ENCODE peak calls at places on chromosomes 4 and X, in seven cellular contexts. U, S, V, Y, T, Z and M are unnamed samples.

GRCh38 chr4:156677136-156677535 is 294.5 kb downstream of the PDGFC start:
- DNase-seq in U (no peak), S (no peak), V (no peak), Y (no peak), T (no peak), Z (no peak), M (no peak)

GRCh38 chrX:78105944-78106650 is 2.0 kb downstream of the PGK1 start:
- DNase-seq in U (no peak), S (peak), V (no peak), Y (peak), T (no peak), Z (no peak), M (no peak)

GRCh38 chrX:27997641-27998040 is 16.4 kb upstream of the DCAF8L1 start:
- DNase-seq in U (no peak), S (no peak), V (no peak), Y (no peak), T (no peak), Z (no peak), M (no peak)

GRCh38 chr4:115687356-115687755 is 573.9 kb upstream of the NDST4 start:
- DNase-seq in U (no peak), S (no peak), V (no peak), Y (no peak), T (no peak), Z (no peak), M (no peak)

GRCh38 chr4:7334521-7335275 is 100.0 kb downstream of the PSAPL1 start:
- DNase-seq in U (no peak), S (no peak), V (no peak), Y (no peak), T (no peak), Z (no peak), M (no peak)

GRCh38 chrX:69154051-69154450 is 11.2 kb downstream of the PJA1 start:
- DNase-seq in U (peak), S (no peak), V (no peak), Y (no peak), T (no peak), Z (no peak), M (no peak)

GRCh38 chr4:169266661-169267060 is 4.1 kb downstream of the SH3RF1 start:
- DNase-seq in U (no peak), S (no peak), V (no peak), Y (no peak), T (no peak), Z (no peak), M (no peak)

GRCh38 chr4:124940387-124940786 is 227.9 kb upstream of the ANKRD50 start:
- DNase-seq in U (no peak), S (no peak), V (peak), Y (no peak), T (no peak), Z (no peak), M (no peak)

GRCh38 chr4:108560624-108561023 is 59.8 kb upstream of the RPL34 start:
- DNase-seq in U (no peak), S (no peak), V (no peak), Y (no peak), T (no peak), Z (no peak), M (no peak)

GRCh38 chr4:57602133-57602532 is 491.9 kb upstream of the IGFBP7 start:
- DNase-seq in U (no peak), S (no peak), V (no peak), Y (no peak), T (no peak), Z (no peak), M (no peak)

GRCh38 chrX:17596051-17596450 is 141.2 kb upstream of the SCML1 start:
- DNase-seq in U (no peak), S (no peak), V (no peak), Y (no peak), T (no peak), Z (no peak), M (no peak)

GRCh38 chr4:22988526-22988925 is 295.8 kb downstream of the GBA3 start:
- DNase-seq in U (no peak), S (no peak), V (no peak), Y (no peak), T (no peak), Z (no peak), M (no peak)

GRCh38 chr4:13538427-13538973 is 5.8 kb downstream of the NKX3-2 start:
- DNase-seq in U (no peak), S (no peak), V (no peak), Y (no peak), T (no peak), Z (peak), M (no peak)

GRCh38 chr4:1616574-1616964 is 67.5 kb downstream of the FAM53A start:
- DNase-seq in U (no peak), S (no peak), V (no peak), Y (no peak), T (no peak), Z (no peak), M (no peak)

GRCh38 chr4:15303052-15303641 is 124.7 kb upstream of the C1QTNF7 start:
- DNase-seq in U (no peak), S (no peak), V (peak), Y (no peak), T (no peak), Z (no peak), M (no peak)

GRCh38 chr4:185071412-185071811 is 53.1 kb downstream of the HELT start:
- DNase-seq in U (no peak), S (no peak), V (no peak), Y (no peak), T (no peak), Z (no peak), M (no peak)

GRCh38 chrX:10017866-10018265 is 50.7 kb downstream of the CLDN34 start:
- DNase-seq in U (peak), S (no peak), V (no peak), Y (no peak), T (no peak), Z (no peak), M (no peak)

GRCh38 chr4:10184051-10184450 is 67.5 kb upstream of the WDR1 start:
- DNase-seq in U (no peak), S (no peak), V (no peak), Y (no peak), T (no peak), Z (no peak), M (no peak)

GRCh38 chrX:2710496-2710895 is 19.4 kb downstream of the CD99 start:
- DNase-seq in U (no peak), S (no peak), V (no peak), Y (no peak), T (no peak), Z (no peak), M (no peak)

GRCh38 chrX:2192584-2193272 is 308.0 kb downstream of the DHRSX start:
- DNase-seq in U (no peak), S (no peak), V (no peak), Y (no peak), T (no peak), Z (no peak), M (no peak)

GRCh38 chrX:123988423-123989116 is 27.1 kb downstream of the STAG2 start:
- DNase-seq in U (no peak), S (no peak), V (no peak), Y (no peak), T (no peak), Z (no peak), M (no peak)

GRCh38 chrX:155215443-155216178 is 649 bp upstream of the VBP1 start:
- DNase-seq in U (no peak), S (no peak), V (no peak), Y (no peak), T (no peak), Z (no peak), M (no peak)

GRCh38 chrX:134732676-134733075 is 74.4 kb upstream of the PLAC1 start:
- DNase-seq in U (no peak), S (no peak), V (no peak), Y (no peak), T (no peak), Z (no peak), M (no peak)